ENCODE peak calls at places on chromosomes 12 and 14, in six cellular contexts. A is posterior cingulate gyrus, D is lower leg skin, Y is foreskin fibroblast, C is NCI-H1436, O is cerebellum. M is an unnamed sample.

GRCh38 chr14:60760648-60761364 is 26.2 kb downstream of the MNAT1 start:
- DNase-seq in A (no peak), D (no peak), Y (no peak), C (peak), O (no peak), M (no peak)

GRCh38 chr14:95413289-95414215 is 93.8 kb upstream of the CLMN start:
- DNase-seq in A (no peak), D (no peak), Y (no peak), C (no peak), O (no peak), M (no peak)

GRCh38 chr14:105313381-105314286 is 914 bp upstream of the PACS2 start:
- DNase-seq in A (no peak), D (peak), Y (no peak), C (no peak), O (peak), M (peak)

GRCh38 chr12:55727643-55728184 is 1.1 kb downstream of the CD63 start:
- DNase-seq in A (no peak), D (peak), Y (peak), C (no peak), O (no peak), M (no peak)

GRCh38 chr12:32240210-32240609 is 133.6 kb downstream of the BICD1 start:
- DNase-seq in A (no peak), D (no peak), Y (no peak), C (no peak), O (no peak), M (no peak)

GRCh38 chr14:61469771-61470170 is 148.4 kb downstream of the PRKCH start:
- DNase-seq in A (no peak), D (no peak), Y (no peak), C (no peak), O (no peak), M (no peak)

GRCh38 chr12:110677206-110677911 is 11.6 kb downstream of the HVCN1 start:
- DNase-seq in A (no peak), D (no peak), Y (no peak), C (no peak), O (no peak), M (peak)

GRCh38 chr12:20602671-20603402 is 92.3 kb upstream of the SLCO1C1 start:
- DNase-seq in A (no peak), D (no peak), Y (no peak), C (no peak), O (no peak), M (no peak)

GRCh38 chr12:77190022-77190421 is 124.7 kb upstream of the E2F7 start:
- DNase-seq in A (no peak), D (no peak), Y (peak), C (no peak), O (no peak), M (no peak)

GRCh38 chr12:89789862-89790261 is 81.2 kb upstream of the ATP2B1 start:
- DNase-seq in A (no peak), D (no peak), Y (no peak), C (no peak), O (no peak), M (peak)